ENCODE peak calls at places on chromosomes 7 and 10, in five cellular contexts. O, I, S, F and B are unnamed samples.
A peak's percentile ranks its signal among the peaks of the same experiment; 100 is the strongest.

GRCh38 chr10:75972494-75973276 is 541.3 kb downstream of the LRMDA start:
- DNase-seq in I (no peak), O (peak; percentile 52), S (no peak), F (peak; percentile 30), B (peak; percentile 22)

GRCh38 chr7:156017916-156018700 is 205.8 kb upstream of the SHH start:
- DNase-seq in S (no peak), F (no peak), O (no peak), I (no peak), B (no peak)

GRCh38 chr7:1937252-1937605 is 267.2 kb downstream of the ELFN1 start:
- DNase-seq in S (no peak), I (no peak), O (no peak), F (no peak), B (no peak)

GRCh38 chr10:4012848-4013247 is 227.8 kb upstream of the KLF6 start:
- DNase-seq in O (no peak), F (no peak), S (no peak), I (no peak), B (no peak)

GRCh38 chr10:71270301-71270777 is 48.7 kb upstream of the SLC29A3 start:
- DNase-seq in F (no peak), S (peak; percentile 52), O (peak; percentile 84), I (peak; percentile 56), B (peak; percentile 65)

GRCh38 chr7:158097511-158098124 is 490.0 kb downstream of the PTPRN2 start:
- DNase-seq in I (no peak), O (no peak), F (no peak), S (no peak), B (no peak)

GRCh38 chr7:104627516-104627915 is 299.1 kb downstream of the LHFPL3 start:
- DNase-seq in I (no peak), O (peak; percentile 9), F (no peak), S (no peak), B (no peak)

GRCh38 chr10:128070161-128070560 is 56.1 kb downstream of the MKI67 start:
- DNase-seq in F (no peak), I (no peak), S (no peak), O (no peak), B (no peak)

GRCh38 chr7:3695602-3696001 is 394.6 kb downstream of the SDK1 start:
- DNase-seq in O (no peak), S (no peak), F (no peak), I (no peak), B (no peak)

GRCh38 chr7:66150471-66150870 is 35.8 kb downstream of the CRCP start:
- DNase-seq in S (peak; percentile 78), I (peak; percentile 62), F (peak; percentile 87), O (peak; percentile 76), B (peak; percentile 66)

GRCh38 chr10:81002382-81002781 is 464.7 kb downstream of the SH2D4B start:
- DNase-seq in F (no peak), S (no peak), O (no peak), I (no peak), B (no peak)

GRCh38 chr10:19891429-19891828 is 75.2 kb downstream of the PLXDC2 start:
- DNase-seq in O (no peak), S (no peak), F (no peak), I (no peak), B (no peak)

GRCh38 chr7:34107306-34107705 is 202.0 kb downstream of the BMPER start:
- DNase-seq in F (peak; percentile 36), S (no peak), O (peak; percentile 63), I (no peak), B (peak; percentile 33)

GRCh38 chr7:17029150-17029549 is 147.4 kb upstream of the AGR3 start:
- DNase-seq in S (no peak), I (no peak), F (no peak), O (no peak), B (no peak)

GRCh38 chr7:920351-921070 is 34.0 kb downstream of the ADAP1 start:
- DNase-seq in I (no peak), F (peak; percentile 6), S (peak; percentile 12), O (no peak), B (no peak)

GRCh38 chr7:41517771-41518170 is 185.1 kb downstream of the INHBA start:
- DNase-seq in O (no peak), F (no peak), I (no peak), S (no peak), B (no peak)

GRCh38 chr7:94509879-94510581 is 421 bp downstream of the CASD1 start:
- DNase-seq in I (peak; percentile 59), S (peak; percentile 72), F (peak; percentile 68), O (peak; percentile 53), B (peak; percentile 59)
- TF ChIP-seq POLR2A in I (peak; percentile 77), S (no peak), F (no peak), O (peak; percentile 45), B (peak; percentile 62)

GRCh38 chr7:55058314-55058713 is 39.5 kb downstream of the EGFR start:
- DNase-seq in I (no peak), S (no peak), O (no peak), F (no peak), B (no peak)
- H3K4me1 ChIP-seq in I (peaks cover 12% of the 10 kb centered on the region), S (peaks cover 16% of the 10 kb centered on the region), O (peaks cover 44% of the 10 kb centered on the region), F (peaks cover 9% of the 10 kb centered on the region), B (peaks cover 4% of the 10 kb centered on the region)

GRCh38 chr10:101258179-101258885 is 29.1 kb upstream of the LBX1 start:
- DNase-seq in F (no peak), I (no peak), S (no peak), O (no peak), B (no peak)

GRCh38 chr10:101263146-101263837 is 34.0 kb upstream of the LBX1 start:
- DNase-seq in F (no peak), O (no peak), S (no peak), I (no peak), B (no peak)

GRCh38 chr10:101260764-101261341 is 31.6 kb upstream of the LBX1 start:
- DNase-seq in O (no peak), F (no peak), I (no peak), S (no peak), B (no peak)

GRCh38 chr10:101261702-101262101 is 32.4 kb upstream of the LBX1 start:
- DNase-seq in S (no peak), F (no peak), I (no peak), O (no peak), B (no peak)

DNA sequence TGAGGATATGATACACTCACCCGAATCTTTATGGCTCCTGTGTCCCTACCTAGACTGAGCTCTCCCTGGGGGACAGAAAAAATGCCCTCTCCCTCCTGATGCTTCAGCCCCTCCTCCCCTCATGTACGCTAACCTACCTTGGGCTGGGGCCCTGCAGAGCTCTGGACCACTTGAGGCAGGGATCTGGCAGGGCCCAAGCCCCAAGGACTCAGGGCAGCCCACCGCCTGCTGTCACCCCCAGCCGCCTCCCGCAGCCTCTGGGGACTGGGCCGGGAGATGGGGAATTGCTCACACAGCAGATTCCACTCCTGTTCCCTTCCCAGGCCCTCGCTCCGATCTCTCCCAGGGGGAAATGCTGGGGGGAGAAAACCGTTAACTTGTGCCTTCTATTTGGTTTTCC is 32.9 kb upstream of the LBX1 start:
- DNase-seq in O (no peak), S (no peak), F (no peak), I (no peak), B (no peak)
- H3K27me3 ChIP-seq in O (peaks cover 52% of the 10 kb centered on the region), S (no peaks in the 10 kb centered on the region), F (no peaks in the 10 kb centered on the region), I (peaks cover 4% of the 10 kb centered on the region), B (no peaks in the 10 kb centered on the region)

GRCh38 chr7:139068543-139069399 is 32.9 kb upstream of the ZC3HAV1L start:
- DNase-seq in I (no peak), S (no peak), F (no peak), O (no peak), B (no peak)
- TF ChIP-seq POLR2A in I (no peak), S (no peak), F (no peak), O (no peak), B (no peak)

GRCh38 chr7:69947998-69948397 is 349.7 kb downstream of the AUTS2 start:
- DNase-seq in S (no peak), F (no peak), I (no peak), O (no peak), B (no peak)
- H3K4me1 ChIP-seq in S (peaks cover 2% of the 10 kb centered on the region), F (peaks cover under 1% of the 10 kb centered on the region), I (no peaks in the 10 kb centered on the region), O (no peaks in the 10 kb centered on the region), B (no peaks in the 10 kb centered on the region)